ENCODE peak calls at places on chromosomes 11 and 22, in six cellular contexts. One of them, this sample, is unnamed.

GRCh38 chr11:69541501-69542313 is 60.2 kb downstream of the LINC01488 start:
- DNase-seq in nephron progenitor cell: no peak
- DNase-seq in HFF-Myc: no peak
- DNase-seq in islet precursor cell: no peak
- DNase-seq in H54: no peak
- DNase-seq in NB4: no peak
- DNase-seq in this sample: no peak

GRCh38 chr11:65530157-65530496 is 5.2 kb downstream of the SCYL1 start:
- DNase-seq in nephron progenitor cell: no peak
- DNase-seq in NB4: peak
- DNase-seq in HFF-Myc: no peak
- DNase-seq in H54: no peak
- DNase-seq in islet precursor cell: no peak
- DNase-seq in this sample: no peak

GRCh38 chr22:21641417-21641794 is 696 bp upstream of the SDF2L1 start:
- DNase-seq in H54: peak
- DNase-seq in NB4: peak
- DNase-seq in islet precursor cell: peak
- DNase-seq in HFF-Myc: no peak
- DNase-seq in nephron progenitor cell: peak
- DNase-seq in this sample: peak

GRCh38 chr11:126328444-126328843 is 24.6 kb downstream of the DCPS start:
- DNase-seq in NB4: no peak
- DNase-seq in nephron progenitor cell: no peak
- DNase-seq in HFF-Myc: no peak
- DNase-seq in islet precursor cell: no peak
- DNase-seq in H54: no peak
- DNase-seq in this sample: no peak

GRCh38 chr11:110297082-110297725 is 790 bp upstream of the RDX start:
- DNase-seq in nephron progenitor cell: no peak
- DNase-seq in H54: no peak
- DNase-seq in HFF-Myc: no peak
- DNase-seq in islet precursor cell: no peak
- DNase-seq in NB4: peak
- DNase-seq in this sample: peak

GRCh38 chr11:12842933-12843636 is 166.0 kb upstream of the RASSF10 start:
- DNase-seq in HFF-Myc: no peak
- DNase-seq in H54: no peak
- DNase-seq in nephron progenitor cell: peak
- DNase-seq in islet precursor cell: no peak
- DNase-seq in NB4: no peak
- DNase-seq in this sample: peak

GRCh38 chr11:127042445-127042844 is 41.9 kb upstream of the KIRREL3 start:
- DNase-seq in HFF-Myc: no peak
- DNase-seq in NB4: no peak
- DNase-seq in islet precursor cell: no peak
- DNase-seq in H54: peak
- DNase-seq in nephron progenitor cell: no peak
- DNase-seq in this sample: no peak

GRCh38 chr22:50683086-50683993 is 10.7 kb downstream of the SHANK3 start:
- DNase-seq in H54: no peak
- DNase-seq in islet precursor cell: no peak
- DNase-seq in NB4: no peak
- DNase-seq in nephron progenitor cell: no peak
- DNase-seq in HFF-Myc: no peak
- DNase-seq in this sample: no peak

GRCh38 chr22:16783930-16784354 is 41.3 kb downstream of the XKR3 start:
- DNase-seq in H54: no peak
- DNase-seq in HFF-Myc: no peak
- DNase-seq in islet precursor cell: no peak
- DNase-seq in nephron progenitor cell: no peak
- DNase-seq in NB4: peak
- DNase-seq in this sample: no peak

GRCh38 chr11:19087658-19088057 is 27.1 kb upstream of the MRGPRX2 start:
- DNase-seq in H54: peak
- DNase-seq in NB4: no peak
- DNase-seq in nephron progenitor cell: no peak
- DNase-seq in islet precursor cell: no peak
- DNase-seq in HFF-Myc: peak
- DNase-seq in this sample: peak

GRCh38 chr11:117126223-117126965 is 17.7 kb upstream of the PAFAH1B2 start:
- DNase-seq in H54: no peak
- DNase-seq in islet precursor cell: no peak
- DNase-seq in nephron progenitor cell: no peak
- DNase-seq in HFF-Myc: no peak
- DNase-seq in NB4: no peak
- DNase-seq in this sample: no peak

GRCh38 chr11:8867035-8867434 is 44.0 kb upstream of the AKIP1 start:
- DNase-seq in NB4: no peak
- DNase-seq in islet precursor cell: no peak
- DNase-seq in H54: no peak
- DNase-seq in HFF-Myc: no peak
- DNase-seq in nephron progenitor cell: no peak
- DNase-seq in this sample: peak

GRCh38 chr11:43619863-43620505 is 60.6 kb upstream of the HSD17B12 start:
- DNase-seq in nephron progenitor cell: no peak
- DNase-seq in islet precursor cell: no peak
- DNase-seq in NB4: no peak
- DNase-seq in HFF-Myc: no peak
- DNase-seq in H54: no peak
- DNase-seq in this sample: no peak